ENCODE peak calls at places on chromosome 19, in four cellular contexts. N is NCI-H1436; F is BJ; J is stimulated activated CD4-positive, alpha-beta T cell treated with anti-CD3 and anti-CD28 coated beads, Interleukin-4, amount 100 ng/mL, for 1 hour. I is an unnamed sample.

GRCh38 chr19:17859533-17860330 is at the start of gene RPL18A:
- DNase-seq in N (peak), F (peak), J (peak), I (peak)

GRCh38 chr19:35528218-35529038 is at the start of gene SBSN:
- DNase-seq in N (no peak), F (peak), J (no peak), I (no peak)

GRCh38 chr19:45824041-45824471 is 8.9 kb upstream of the RSPH6A start:
- DNase-seq in N (peak), F (no peak), J (no peak), I (no peak)

GRCh38 chr19:48636859-48637448 is at the start of gene DBP:
- DNase-seq in N (no peak), F (no peak), J (no peak), I (no peak)

GRCh38 chr19:3407556-3408516 is 41.5 kb downstream of the NFIC start:
- DNase-seq in N (no peak), F (no peak), J (no peak), I (no peak)

GRCh38 chr19:50181121-50181520 is 18.0 kb upstream of the IZUMO2 start:
- DNase-seq in N (no peak), F (no peak), J (no peak), I (no peak)

GRCh38 chr19:50384685-50385535 is 763 bp downstream of the POLD1 start:
- DNase-seq in N (peak), F (no peak), J (no peak), I (no peak)

GRCh38 chr19:1630012-1630411 is 22.4 kb downstream of the TCF3 start:
- DNase-seq in N (no peak), F (no peak), J (no peak), I (no peak)

GRCh38 chr19:54162241-54162805 is 2.8 kb upstream of the LENG1 start:
- DNase-seq in N (peak), F (no peak), J (peak), I (peak)

GRCh38 chr19:18234194-18234593 is 8.0 kb upstream of the PDE4C start:
- DNase-seq in N (no peak), F (no peak), J (no peak), I (no peak)

GRCh38 chr19:39001016-39001415 is 25.5 kb upstream of the FBXO17 start:
- DNase-seq in N (no peak), F (no peak), J (no peak), I (no peak)

GRCh38 chr19:21765151-21765550 is 2.2 kb downstream of the ZNF100 start:
- DNase-seq in N (no peak), F (no peak), J (no peak), I (no peak)

GRCh38 chr19:46813570-46814358 is 25.4 kb upstream of the SLC1A5 start:
- DNase-seq in N (no peak), F (no peak), J (no peak), I (no peak)

GRCh38 chr19:40798223-40798996 is 581 bp upstream of the EGLN2 start:
- DNase-seq in N (peak), F (peak), J (peak), I (peak)

GRCh38 chr19:4493104-4493928 is 21.2 kb downstream of the HDGFL2 start:
- DNase-seq in N (no peak), F (no peak), J (no peak), I (no peak)

GRCh38 chr19:46915386-46915785 is 54.6 kb downstream of the ARHGAP35 start:
- DNase-seq in N (no peak), F (no peak), J (no peak), I (no peak)

GRCh38 chr19:4970558-4971423 is 1.9 kb downstream of the KDM4B start:
- DNase-seq in N (no peak), F (no peak), J (no peak), I (no peak)

GRCh38 chr19:42693760-42694350 is 46.4 kb downstream of the PSG3 start:
- DNase-seq in N (peak), F (no peak), J (no peak), I (peak)

GRCh38 chr19:47161876-47162489 is 31.3 kb downstream of the SAE1 start:
- DNase-seq in N (no peak), F (no peak), J (no peak), I (no peak)

GRCh38 chr19:51326216-51327065 is 15.0 kb downstream of the IGLON5 start:
- DNase-seq in N (no peak), F (no peak), J (no peak), I (no peak)

GRCh38 chr19:38445362-38445761 is 11.9 kb downstream of the RYR1 start:
- DNase-seq in N (no peak), F (no peak), J (no peak), I (no peak)

GRCh38 chr19:39917561-39918182 is 16.8 kb downstream of the FCGBP start:
- DNase-seq in N (no peak), F (no peak), J (no peak), I (no peak)

GRCh38 chr19:47762615-47763308 is 15.7 kb upstream of the SELENOW start:
- DNase-seq in N (no peak), F (no peak), J (no peak), I (no peak)

I was measured in SK-MEL-5.